ENCODE peak calls at places on chromosomes 2 and 18, in five cellular contexts. One of them, this sample, is unnamed.

GRCh38 chr2:226057365-226057764 is 657.9 kb downstream of the NYAP2 start:
- DNase-seq in sigmoid colon: no peak
- DNase-seq in mammary epithelial cell: no peak
- DNase-seq in tibial artery: no peak
- DNase-seq in left ventricle myocardium inferior: no peak
- DNase-seq in this sample: no peak

GRCh38 chr2:208006325-208006724 is 19.0 kb downstream of the PLEKHM3 start:
- DNase-seq in sigmoid colon: no peak
- DNase-seq in mammary epithelial cell: peak; percentile 93
- DNase-seq in tibial artery: no peak
- DNase-seq in left ventricle myocardium inferior: no peak
- DNase-seq in this sample: no peak

GRCh38 chr2:20050712-20051517 is 513 bp downstream of the LAPTM4A start:
- DNase-seq in sigmoid colon: peak; percentile 82
- DNase-seq in mammary epithelial cell: peak; percentile 65
- DNase-seq in tibial artery: peak; percentile 48
- DNase-seq in left ventricle myocardium inferior: peak; percentile 35
- DNase-seq in this sample: peak; percentile 55

GRCh38 chr2:204670124-204670523 is 124.8 kb downstream of the PARD3B start:
- DNase-seq in sigmoid colon: no peak
- DNase-seq in mammary epithelial cell: no peak
- DNase-seq in tibial artery: no peak
- DNase-seq in left ventricle myocardium inferior: no peak
- DNase-seq in this sample: no peak

GRCh38 chr2:147588191-147588590 is 256.6 kb upstream of the ACVR2A start:
- DNase-seq in sigmoid colon: no peak
- DNase-seq in mammary epithelial cell: peak; percentile 64
- DNase-seq in tibial artery: no peak
- DNase-seq in left ventricle myocardium inferior: no peak
- DNase-seq in this sample: peak; percentile 33

GRCh38 chr2:58035352-58035751 is 11.3 kb upstream of the VRK2 start:
- DNase-seq in sigmoid colon: no peak
- DNase-seq in mammary epithelial cell: no peak
- DNase-seq in tibial artery: no peak
- DNase-seq in left ventricle myocardium inferior: no peak
- DNase-seq in this sample: no peak

GRCh38 chr2:96832751-96833507 is 10.9 kb downstream of the ANKRD23 start:
- DNase-seq in sigmoid colon: peak; percentile 81
- DNase-seq in mammary epithelial cell: no peak
- DNase-seq in tibial artery: no peak
- DNase-seq in left ventricle myocardium inferior: peak; percentile 67
- DNase-seq in this sample: no peak

GRCh38 chr2:221420245-221420644 is 151.9 kb downstream of the EPHA4 start:
- DNase-seq in sigmoid colon: no peak
- DNase-seq in mammary epithelial cell: no peak
- DNase-seq in tibial artery: no peak
- DNase-seq in left ventricle myocardium inferior: no peak
- DNase-seq in this sample: no peak

GRCh38 chr2:223187256-223187655 is 135.3 kb downstream of the KCNE4 start:
- DNase-seq in sigmoid colon: no peak
- DNase-seq in mammary epithelial cell: peak; percentile 32
- DNase-seq in tibial artery: no peak
- DNase-seq in left ventricle myocardium inferior: no peak
- DNase-seq in this sample: no peak

GRCh38 chr2:164430166-164430783 is 191.0 kb downstream of the GRB14 start:
- DNase-seq in sigmoid colon: no peak
- DNase-seq in mammary epithelial cell: peak; percentile 14
- DNase-seq in tibial artery: peak; percentile 25
- DNase-seq in left ventricle myocardium inferior: no peak
- DNase-seq in this sample: peak; percentile 1

GRCh38 chr2:25251032-25251460 is 82.7 kb upstream of the POMC start:
- DNase-seq in sigmoid colon: no peak
- DNase-seq in mammary epithelial cell: no peak
- DNase-seq in tibial artery: no peak
- DNase-seq in left ventricle myocardium inferior: no peak
- DNase-seq in this sample: no peak

GRCh38 chr2:217854684-217855083 is 148.1 kb downstream of the TNS1 start:
- DNase-seq in sigmoid colon: no peak
- DNase-seq in mammary epithelial cell: no peak
- DNase-seq in tibial artery: no peak
- DNase-seq in left ventricle myocardium inferior: no peak
- DNase-seq in this sample: no peak

GRCh38 chr2:188659656-188660406 is 314.3 kb upstream of the COL3A1 start:
- DNase-seq in sigmoid colon: no peak
- DNase-seq in mammary epithelial cell: peak; percentile 3
- DNase-seq in tibial artery: no peak
- DNase-seq in left ventricle myocardium inferior: no peak
- DNase-seq in this sample: no peak

GRCh38 chr2:240384711-240385450 is 50.6 kb upstream of the GPC1 start:
- DNase-seq in sigmoid colon: peak; percentile 43
- DNase-seq in mammary epithelial cell: no peak
- DNase-seq in tibial artery: no peak
- DNase-seq in left ventricle myocardium inferior: no peak
- DNase-seq in this sample: no peak

GRCh38 chr2:145538661-145539319 is 1018.9 kb upstream of the ZEB2 start:
- DNase-seq in sigmoid colon: no peak
- DNase-seq in mammary epithelial cell: no peak
- DNase-seq in tibial artery: no peak
- DNase-seq in left ventricle myocardium inferior: no peak
- DNase-seq in this sample: no peak

GRCh38 chr2:172693037-172693436 is 42.6 kb upstream of the RAPGEF4 start:
- DNase-seq in sigmoid colon: peak; percentile 81
- DNase-seq in mammary epithelial cell: peak; percentile 97
- DNase-seq in tibial artery: peak; percentile 32
- DNase-seq in left ventricle myocardium inferior: peak; percentile 72
- DNase-seq in this sample: peak; percentile 94

GRCh38 chr18:77101410-77102245 is 31.0 kb downstream of the MBP start:
- DNase-seq in sigmoid colon: peak; percentile 93
- DNase-seq in mammary epithelial cell: peak; percentile 98
- DNase-seq in tibial artery: peak; percentile 92
- DNase-seq in left ventricle myocardium inferior: peak; percentile 77
- DNase-seq in this sample: peak; percentile 95

GRCh38 chr2:233698740-233699139 is 6.0 kb downstream of the UGT1A6 start:
- DNase-seq in sigmoid colon: no peak
- DNase-seq in mammary epithelial cell: no peak
- DNase-seq in tibial artery: no peak
- DNase-seq in left ventricle myocardium inferior: no peak
- DNase-seq in this sample: no peak

GRCh38 chr18:33606621-33607020 is 28.6 kb downstream of the ASXL3 start:
- DNase-seq in sigmoid colon: no peak
- DNase-seq in mammary epithelial cell: no peak
- DNase-seq in tibial artery: no peak
- DNase-seq in left ventricle myocardium inferior: no peak
- DNase-seq in this sample: no peak

GRCh38 chr2:31384771-31385276 is 29.7 kb downstream of the XDH start:
- DNase-seq in sigmoid colon: no peak
- DNase-seq in mammary epithelial cell: peak; percentile 97
- DNase-seq in tibial artery: no peak
- DNase-seq in left ventricle myocardium inferior: no peak
- DNase-seq in this sample: peak; percentile 62

GRCh38 chr2:237488295-237488694 is 1.2 kb downstream of the MLPH start:
- DNase-seq in sigmoid colon: no peak
- DNase-seq in mammary epithelial cell: no peak
- DNase-seq in tibial artery: no peak
- DNase-seq in left ventricle myocardium inferior: no peak
- DNase-seq in this sample: no peak

GRCh38 chr2:237486819-237487448 is at the start of gene MLPH:
- DNase-seq in sigmoid colon: no peak
- DNase-seq in mammary epithelial cell: peak; percentile 69
- DNase-seq in tibial artery: no peak
- DNase-seq in left ventricle myocardium inferior: peak; percentile 61
- DNase-seq in this sample: no peak

GRCh38 chr2:237486334-237486818 is 675 bp upstream of the MLPH start:
- DNase-seq in sigmoid colon: no peak
- DNase-seq in mammary epithelial cell: no peak
- DNase-seq in tibial artery: no peak
- DNase-seq in left ventricle myocardium inferior: no peak
- DNase-seq in this sample: no peak

GRCh38 chr2:237485844-237486243 is 1.2 kb upstream of the MLPH start:
- DNase-seq in sigmoid colon: no peak
- DNase-seq in mammary epithelial cell: no peak
- DNase-seq in tibial artery: no peak
- DNase-seq in left ventricle myocardium inferior: no peak
- DNase-seq in this sample: no peak

DNA sequence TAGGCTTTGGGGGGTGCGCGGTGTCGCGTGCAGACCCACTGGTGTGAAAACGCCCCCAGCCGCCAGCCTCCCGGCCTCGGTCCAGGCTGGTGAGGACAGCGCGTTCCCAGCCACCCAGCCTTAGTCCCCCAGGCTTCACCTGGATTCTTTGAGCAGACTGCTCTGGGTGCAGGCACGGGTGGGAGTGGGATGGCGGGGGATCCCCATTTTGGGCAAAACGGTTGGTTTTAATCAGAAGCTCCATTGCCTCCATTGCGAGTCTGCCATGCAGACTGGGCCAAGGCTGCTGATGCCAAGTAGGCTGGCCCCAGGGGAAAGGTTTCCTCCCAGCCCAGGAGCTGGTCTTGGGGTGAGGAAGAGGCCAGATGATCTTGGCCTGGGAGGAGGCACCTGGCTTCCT is 445 bp downstream of the MLPH start:
- DNase-seq in sigmoid colon: no peak
- DNase-seq in mammary epithelial cell: no peak
- DNase-seq in tibial artery: no peak
- DNase-seq in left ventricle myocardium inferior: no peak
- DNase-seq in this sample: no peak
- H3K4me3 ChIP-seq in sigmoid colon: peak overlapping the region; percentile 39
- H3K4me3 ChIP-seq in mammary epithelial cell: peak overlapping the region; percentile 72
- H3K4me3 ChIP-seq in tibial artery: peak overlapping the region; percentile 40
- H3K4me3 ChIP-seq in left ventricle myocardium inferior: peak overlapping the region; percentile 77
- H3K4me3 ChIP-seq in this sample: no peak overlapping the region

GRCh38 chr2:154507186-154507585 is 191.3 kb upstream of the KCNJ3 start:
- DNase-seq in sigmoid colon: no peak
- DNase-seq in mammary epithelial cell: no peak
- DNase-seq in tibial artery: no peak
- DNase-seq in left ventricle myocardium inferior: no peak
- DNase-seq in this sample: no peak
- H3K36me3 ChIP-seq in sigmoid colon: no peaks in the 10 kb centered on the region
- H3K36me3 ChIP-seq in mammary epithelial cell: no peaks in the 10 kb centered on the region
- H3K36me3 ChIP-seq in tibial artery: no peaks in the 10 kb centered on the region
- H3K36me3 ChIP-seq in left ventricle myocardium inferior: no peaks in the 10 kb centered on the region
- H3K36me3 ChIP-seq in this sample: no peaks in the 10 kb centered on the region

GRCh38 chr18:24725644-24726043 is 265.2 kb downstream of the HRH4 start:
- DNase-seq in sigmoid colon: no peak
- DNase-seq in mammary epithelial cell: no peak
- DNase-seq in tibial artery: no peak
- DNase-seq in left ventricle myocardium inferior: no peak
- DNase-seq in this sample: no peak

GRCh38 chr18:24731158-24731557 is 270.7 kb downstream of the HRH4 start:
- DNase-seq in sigmoid colon: no peak
- DNase-seq in mammary epithelial cell: peak; percentile 96
- DNase-seq in tibial artery: no peak
- DNase-seq in left ventricle myocardium inferior: no peak
- DNase-seq in this sample: no peak

GRCh38 chr18:24731981-24732380 is 271.5 kb downstream of the HRH4 start:
- DNase-seq in sigmoid colon: no peak
- DNase-seq in mammary epithelial cell: peak; percentile 93
- DNase-seq in tibial artery: no peak
- DNase-seq in left ventricle myocardium inferior: no peak
- DNase-seq in this sample: peak; percentile 42

GRCh38 chr18:24727685-24728084 is 267.2 kb downstream of the HRH4 start:
- DNase-seq in sigmoid colon: no peak
- DNase-seq in mammary epithelial cell: no peak
- DNase-seq in tibial artery: no peak
- DNase-seq in left ventricle myocardium inferior: no peak
- DNase-seq in this sample: no peak

DNA sequence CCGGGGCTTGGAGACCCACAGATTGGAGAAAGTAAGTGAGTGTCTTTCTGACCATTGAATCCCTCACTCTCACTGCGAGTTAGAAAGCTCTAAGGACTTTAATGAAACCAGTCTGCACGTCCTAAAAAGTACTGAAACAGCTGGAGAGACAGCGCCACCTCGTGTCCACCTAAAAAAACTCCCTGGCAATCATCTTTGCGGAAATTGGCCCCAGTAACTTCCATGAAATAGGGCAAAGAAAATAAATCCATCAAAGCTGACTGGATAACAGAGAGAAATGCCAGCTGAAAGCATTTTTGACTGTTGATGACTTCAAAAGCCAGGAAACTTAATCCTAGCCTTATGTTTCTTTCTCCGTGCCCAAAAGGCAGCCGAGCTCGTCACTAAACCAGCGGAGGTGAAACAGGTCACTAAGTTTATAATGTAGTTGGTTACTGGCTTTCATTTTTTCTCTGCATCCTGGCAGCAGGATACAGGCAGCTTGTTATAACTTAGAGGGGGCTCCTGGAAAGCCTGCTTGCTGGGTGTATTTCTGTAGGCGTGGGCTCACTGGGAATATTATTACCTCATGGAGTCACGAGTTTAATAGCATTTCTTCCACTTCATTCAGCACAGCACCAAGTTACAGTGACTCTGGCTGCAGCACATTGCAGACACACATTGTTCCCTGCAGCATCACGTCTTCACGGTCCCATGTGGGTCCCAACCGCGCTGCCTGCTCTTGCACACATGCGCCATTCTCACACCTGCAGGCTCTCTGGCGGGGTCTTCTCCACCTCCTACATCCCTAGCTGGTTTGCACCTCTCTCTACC is 266.5 kb downstream of the HRH4 start:
- DNase-seq in sigmoid colon: peak; percentile 75
- DNase-seq in mammary epithelial cell: peak; percentile 61
- DNase-seq in tibial artery: peak; percentile 25
- DNase-seq in left ventricle myocardium inferior: peak; percentile 42
- DNase-seq in this sample: peak; percentile 42
- H3K4me3 ChIP-seq in sigmoid colon: peak overlapping the region; percentile 33
- H3K4me3 ChIP-seq in mammary epithelial cell: no peak overlapping the region
- H3K4me3 ChIP-seq in tibial artery: peak overlapping the region; percentile 38
- H3K4me3 ChIP-seq in left ventricle myocardium inferior: peak overlapping the region; percentile 41
- H3K4me3 ChIP-seq in this sample: peak overlapping the region; percentile 29

GRCh38 chr18:12342661-12343060 is 34.4 kb downstream of the AFG3L2 start:
- DNase-seq in sigmoid colon: no peak
- DNase-seq in mammary epithelial cell: no peak
- DNase-seq in tibial artery: no peak
- DNase-seq in left ventricle myocardium inferior: no peak
- DNase-seq in this sample: no peak

GRCh38 chr18:12347895-12348294 is 29.1 kb downstream of the AFG3L2 start:
- DNase-seq in sigmoid colon: no peak
- DNase-seq in mammary epithelial cell: no peak
- DNase-seq in tibial artery: no peak
- DNase-seq in left ventricle myocardium inferior: no peak
- DNase-seq in this sample: no peak

GRCh38 chr18:12352188-12352587 is 24.8 kb downstream of the AFG3L2 start:
- DNase-seq in sigmoid colon: no peak
- DNase-seq in mammary epithelial cell: no peak
- DNase-seq in tibial artery: no peak
- DNase-seq in left ventricle myocardium inferior: no peak
- DNase-seq in this sample: no peak

GRCh38 chr18:12345491-12346239 is 31.4 kb downstream of the AFG3L2 start:
- DNase-seq in sigmoid colon: no peak
- DNase-seq in mammary epithelial cell: no peak
- DNase-seq in tibial artery: no peak
- DNase-seq in left ventricle myocardium inferior: no peak
- DNase-seq in this sample: no peak

DNA sequence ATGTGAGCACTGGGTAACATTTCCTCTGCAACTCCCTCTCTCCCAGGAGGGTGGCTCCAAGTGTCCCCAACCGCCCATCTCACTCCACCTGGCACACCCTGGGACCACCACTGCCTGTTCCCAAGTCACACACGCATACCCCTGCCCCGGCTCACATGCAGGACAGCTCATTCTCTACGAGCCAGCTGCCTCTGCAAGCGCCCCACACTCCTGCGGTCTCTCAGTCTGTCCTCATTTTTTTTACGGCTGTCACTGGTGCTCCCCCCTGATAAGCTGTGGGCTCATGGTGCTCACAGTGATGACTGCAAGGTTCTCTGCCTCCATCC is 30.8 kb downstream of the AFG3L2 start:
- DNase-seq in sigmoid colon: peak; percentile 42
- DNase-seq in mammary epithelial cell: no peak
- DNase-seq in tibial artery: no peak
- DNase-seq in left ventricle myocardium inferior: no peak
- DNase-seq in this sample: no peak
- H3K36me3 ChIP-seq in sigmoid colon: peaks cover 54% of the 10 kb centered on the region
- H3K36me3 ChIP-seq in mammary epithelial cell: peaks cover 49% of the 10 kb centered on the region
- H3K36me3 ChIP-seq in tibial artery: peaks cover 89% of the 10 kb centered on the region
- H3K36me3 ChIP-seq in left ventricle myocardium inferior: peaks cover 98% of the 10 kb centered on the region
- H3K36me3 ChIP-seq in this sample: peaks cover 55% of the 10 kb centered on the region